ENCODE peak calls at places on chromosome 10, in four cellular contexts. One of them, this sample, is unnamed.

GRCh38 chr10:71266147-71266917 is 52.7 kb upstream of the SLC29A3 start:
- DNase-seq in HCT116: no peak
- DNase-seq in K562: peak; percentile 55
- DNase-seq in HepG2: peak; percentile 18
- DNase-seq in this sample: no peak

GRCh38 chr10:92690211-92691041 is 671 bp downstream of the HHEX start:
- DNase-seq in HCT116: peak; percentile 21
- DNase-seq in K562: peak; percentile 50
- DNase-seq in HepG2: no peak
- DNase-seq in this sample: no peak

GRCh38 chr10:47022311-47023131 is 111.3 kb downstream of the PTPN20 start:
- DNase-seq in HCT116: no peak
- DNase-seq in K562: no peak
- DNase-seq in HepG2: no peak
- DNase-seq in this sample: no peak

GRCh38 chr10:17038627-17039026 is 91.0 kb downstream of the CUBN start:
- DNase-seq in HCT116: no peak
- DNase-seq in K562: no peak
- DNase-seq in HepG2: no peak
- DNase-seq in this sample: no peak

GRCh38 chr10:114552050-114552449 is 106.0 kb downstream of the ABLIM1 start:
- DNase-seq in HCT116: no peak
- DNase-seq in K562: no peak
- DNase-seq in HepG2: no peak
- DNase-seq in this sample: no peak

GRCh38 chr10:824497-824896 is 107.0 kb downstream of the LARP4B start:
- DNase-seq in HCT116: no peak
- DNase-seq in K562: no peak
- DNase-seq in HepG2: no peak
- DNase-seq in this sample: no peak

GRCh38 chr10:90858489-90858968 is 690 bp upstream of the HTR7 start:
- DNase-seq in HCT116: no peak
- DNase-seq in K562: no peak
- DNase-seq in HepG2: no peak
- DNase-seq in this sample: no peak

GRCh38 chr10:132571565-132572544 is 34.3 kb downstream of the INPP5A start:
- DNase-seq in HCT116: peak; percentile 65
- DNase-seq in K562: peak; percentile 64
- DNase-seq in HepG2: peak; percentile 75
- DNase-seq in this sample: peak; percentile 79

GRCh38 chr10:28111712-28112111 is 112.8 kb upstream of the ODAD2 start:
- DNase-seq in HCT116: peak; percentile 74
- DNase-seq in K562: no peak
- DNase-seq in HepG2: no peak
- DNase-seq in this sample: no peak

GRCh38 chr10:131954356-131954965 is 27.3 kb downstream of the BNIP3 start:
- DNase-seq in HCT116: no peak
- DNase-seq in K562: no peak
- DNase-seq in HepG2: no peak
- DNase-seq in this sample: no peak

GRCh38 chr10:72044417-72045041 is 43.8 kb downstream of the SPOCK2 start:
- DNase-seq in HCT116: no peak
- DNase-seq in K562: no peak
- DNase-seq in HepG2: peak; percentile 61
- DNase-seq in this sample: no peak

GRCh38 chr10:87053121-87053520 is 33.0 kb downstream of the FAM25A start:
- DNase-seq in HCT116: no peak
- DNase-seq in K562: no peak
- DNase-seq in HepG2: no peak
- DNase-seq in this sample: no peak

GRCh38 chr10:114138581-114138980 is 35.4 kb downstream of the CCDC186 start:
- DNase-seq in HCT116: no peak
- DNase-seq in K562: no peak
- DNase-seq in HepG2: no peak
- DNase-seq in this sample: no peak

GRCh38 chr10:32954080-32954479 is 4.0 kb downstream of the ITGB1 start:
- DNase-seq in HCT116: no peak
- DNase-seq in K562: no peak
- DNase-seq in HepG2: no peak
- DNase-seq in this sample: no peak

GRCh38 chr10:95791425-95791979 is 35.5 kb downstream of the ENTPD1 start:
- DNase-seq in HCT116: no peak
- DNase-seq in K562: no peak
- DNase-seq in HepG2: no peak
- DNase-seq in this sample: no peak

GRCh38 chr10:88097092-88097894 is 233.9 kb downstream of the PTEN start:
- DNase-seq in HCT116: no peak
- DNase-seq in K562: no peak
- DNase-seq in HepG2: no peak
- DNase-seq in this sample: no peak

GRCh38 chr10:62011558-62011957 is 110.1 kb downstream of the ARID5B start:
- DNase-seq in HCT116: no peak
- DNase-seq in K562: no peak
- DNase-seq in HepG2: no peak
- DNase-seq in this sample: no peak

GRCh38 chr10:77036993-77037734 is 600.4 kb downstream of the KCNMA1 start:
- DNase-seq in HCT116: peak; percentile 51
- DNase-seq in K562: peak; percentile 70
- DNase-seq in HepG2: peak; percentile 9
- DNase-seq in this sample: peak; percentile 24

GRCh38 chr10:132185601-132186487 is 904 bp upstream of the DPYSL4 start:
- DNase-seq in HCT116: peak; percentile 7
- DNase-seq in K562: peak; percentile 54
- DNase-seq in HepG2: no peak
- DNase-seq in this sample: no peak

GRCh38 chr10:125694874-125695273 is 11.9 kb upstream of the TEX36 start:
- DNase-seq in HCT116: no peak
- DNase-seq in K562: no peak
- DNase-seq in HepG2: no peak
- DNase-seq in this sample: no peak

GRCh38 chr10:125201108-125201524 is 40.8 kb upstream of the CTBP2 start:
- DNase-seq in HCT116: peak; percentile 26
- DNase-seq in K562: no peak
- DNase-seq in HepG2: no peak
- DNase-seq in this sample: no peak

GRCh38 chr10:3623746-3624145 is 161.3 kb downstream of the KLF6 start:
- DNase-seq in HCT116: no peak
- DNase-seq in K562: no peak
- DNase-seq in HepG2: peak; percentile 4
- DNase-seq in this sample: no peak

GRCh38 chr10:120732643-120733313 is 118.4 kb upstream of the WDR11 start:
- DNase-seq in HCT116: no peak
- DNase-seq in K562: no peak
- DNase-seq in HepG2: no peak
- DNase-seq in this sample: no peak
- TF ChIP-seq TCF7L2 in HCT116: no peak
- TF ChIP-seq TCF7L2 in K562: no peak
- TF ChIP-seq TCF7L2 in HepG2: no peak
- TF ChIP-seq TCF7L2 in this sample: no peak

GRCh38 chr10:112741830-112742402 is 208.1 kb upstream of the TCF7L2 start:
- DNase-seq in HCT116: peak; percentile 52
- DNase-seq in K562: no peak
- DNase-seq in HepG2: peak; percentile 76
- DNase-seq in this sample: no peak

GRCh38 chr10:112739219-112739969 is 210.7 kb upstream of the TCF7L2 start:
- DNase-seq in HCT116: no peak
- DNase-seq in K562: no peak
- DNase-seq in HepG2: peak; percentile 99
- DNase-seq in this sample: no peak

GRCh38 chr10:112738586-112739218 is 211.3 kb upstream of the TCF7L2 start:
- DNase-seq in HCT116: no peak
- DNase-seq in K562: no peak
- DNase-seq in HepG2: peak; percentile 54
- DNase-seq in this sample: no peak

GRCh38 chr10:112746329-112746728 is 203.7 kb upstream of the TCF7L2 start:
- DNase-seq in HCT116: no peak
- DNase-seq in K562: no peak
- DNase-seq in HepG2: no peak
- DNase-seq in this sample: no peak

DNA sequence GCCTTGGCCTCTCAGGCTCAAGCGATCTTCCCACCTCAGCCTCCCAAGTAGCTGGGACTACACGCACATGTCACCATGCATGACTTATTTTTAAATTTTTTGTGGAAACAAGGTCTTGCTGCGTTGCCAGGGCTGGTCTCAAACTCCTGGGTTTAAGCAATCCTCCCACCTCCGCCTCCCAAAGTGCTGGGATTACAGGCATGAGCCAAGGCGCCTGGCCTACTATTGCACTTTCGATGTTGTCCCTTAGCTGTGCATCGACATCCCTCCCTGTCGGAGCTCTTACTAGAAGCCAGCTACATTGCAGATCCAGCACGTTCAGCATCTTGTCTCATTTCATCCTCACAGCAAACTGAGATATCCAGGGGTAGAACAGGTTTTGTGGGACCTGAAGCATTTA is 205.5 kb upstream of the TCF7L2 start:
- DNase-seq in HCT116: no peak
- DNase-seq in K562: no peak
- DNase-seq in HepG2: no peak
- DNase-seq in this sample: no peak
- H3K27ac ChIP-seq in HCT116: no peak overlapping the region
- H3K27ac ChIP-seq in K562: no peak overlapping the region
- H3K27ac ChIP-seq in HepG2: peak overlapping the region; percentile 92
- H3K27ac ChIP-seq in this sample: no peak overlapping the region

GRCh38 chr10:80497187-80498038 is 40.3 kb upstream of the SH2D4B start:
- DNase-seq in HCT116: no peak
- DNase-seq in K562: peak; percentile 92
- DNase-seq in HepG2: no peak
- DNase-seq in this sample: no peak
- TF ChIP-seq POLR2AphosphoS5 in HCT116: no peak
- TF ChIP-seq POLR2AphosphoS5 in K562: peak; percentile 94
- TF ChIP-seq POLR2AphosphoS5 in HepG2: no peak
- TF ChIP-seq POLR2AphosphoS5 in this sample: no peak

GRCh38 chr10:107913317-107914294 is 749.1 kb upstream of the SORCS1 start:
- DNase-seq in HCT116: no peak
- DNase-seq in K562: no peak
- DNase-seq in HepG2: no peak
- DNase-seq in this sample: no peak
- TF ChIP-seq TCF7L2 in HCT116: no peak
- TF ChIP-seq TCF7L2 in K562: no peak
- TF ChIP-seq TCF7L2 in HepG2: no peak
- TF ChIP-seq TCF7L2 in this sample: no peak

DNA sequence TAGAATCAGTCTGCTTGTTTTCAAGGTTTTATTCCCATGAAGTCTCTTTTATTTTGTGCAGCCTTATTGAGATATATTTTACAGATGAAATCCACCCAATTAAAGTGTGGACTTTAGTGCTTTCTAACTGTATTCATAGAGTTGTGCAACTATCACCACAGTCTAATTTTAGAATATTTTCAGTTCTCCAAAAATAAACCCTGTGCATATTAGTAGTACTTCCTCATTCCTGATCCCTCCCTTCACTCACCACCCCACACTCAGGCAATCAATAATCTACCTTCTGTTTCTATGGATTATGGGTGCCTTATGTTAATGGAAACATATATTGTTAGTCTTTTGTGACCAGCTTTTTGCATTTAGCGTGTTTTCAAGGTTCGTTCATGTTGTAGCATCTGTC is 185.7 kb upstream of the TMEM72 start:
- DNase-seq in HCT116: no peak
- DNase-seq in K562: no peak
- DNase-seq in HepG2: no peak
- DNase-seq in this sample: no peak
- H3K27ac ChIP-seq in HCT116: no peak overlapping the region
- H3K27ac ChIP-seq in K562: no peak overlapping the region
- H3K27ac ChIP-seq in HepG2: no peak overlapping the region
- H3K27ac ChIP-seq in this sample: no peak overlapping the region

DNA sequence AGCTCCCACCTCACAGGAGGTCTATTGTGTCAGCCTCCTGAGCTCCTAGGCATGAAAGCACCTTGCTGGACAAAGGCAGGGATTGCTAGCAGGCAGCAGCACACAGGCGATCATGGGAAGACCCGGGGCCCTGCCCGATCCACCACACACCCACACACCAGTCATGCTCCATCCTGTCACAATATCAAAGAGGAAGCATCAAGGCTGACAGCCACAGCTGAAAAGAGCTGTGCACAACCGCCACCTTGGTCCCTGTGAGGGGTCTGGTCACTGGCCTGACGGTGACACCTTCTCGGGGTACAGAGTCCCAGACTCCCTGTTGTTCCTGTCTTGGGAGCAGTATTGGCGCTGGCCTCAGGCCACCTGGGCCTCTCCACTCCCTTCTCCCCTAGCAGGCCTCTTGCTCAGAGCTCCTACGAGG is 89.7 kb upstream of the RET start:
- DNase-seq in HCT116: no peak
- DNase-seq in K562: no peak
- DNase-seq in HepG2: no peak
- DNase-seq in this sample: no peak
- TF ChIP-seq POLR2AphosphoS5 in HCT116: no peak
- TF ChIP-seq POLR2AphosphoS5 in K562: no peak
- TF ChIP-seq POLR2AphosphoS5 in HepG2: no peak
- TF ChIP-seq POLR2AphosphoS5 in this sample: no peak